ENCODE peak calls at places on chromosomes 7 and 10, in six cellular contexts. V is mesenchymal stem cell, Y is IMR-90, E is neuronal stem cell, J is H1, G is trophoblast cell. X is an unnamed sample.

GRCh38 chr10:69087600-69088470 is at the start of gene SRGN:
- DNase-seq in V (no peak), Y (peak; percentile 62), E (no peak), J (no peak), G (peak; percentile 41), X (no peak)

GRCh38 chr10:3740157-3740871 is 44.7 kb downstream of the KLF6 start:
- DNase-seq in V (peak; percentile 54), Y (peak; percentile 76), E (no peak), J (no peak), G (peak; percentile 68), X (no peak)

GRCh38 chr10:34343764-34344163 is 471.3 kb downstream of the PARD3 start:
- DNase-seq in V (no peak), Y (peak; percentile 41), E (no peak), J (no peak), G (no peak), X (no peak)

GRCh38 chr10:46530249-46531186 is 25.9 kb downstream of the GPRIN2 start:
- DNase-seq in V (peak; percentile 89), Y (peak; percentile 87), E (no peak), J (no peak), G (peak; percentile 98), X (no peak)

GRCh38 chr10:121596668-121597503 is 1.4 kb downstream of the FGFR2 start:
- DNase-seq in V (peak; percentile 42), Y (no peak), E (peak; percentile 66), J (peak; percentile 74), G (peak; percentile 28), X (peak; percentile 73)

GRCh38 chr10:105585753-105586152 is 944.7 kb downstream of the SORCS3 start:
- DNase-seq in V (peak; percentile 7), Y (peak; percentile 82), E (no peak), J (no peak), G (peak; percentile 11), X (no peak)

GRCh38 chr7:87028636-87029035 is 30.8 kb downstream of the ELAPOR2 start:
- DNase-seq in V (no peak), Y (no peak), E (no peak), J (no peak), G (no peak), X (no peak)

GRCh38 chr7:155426543-155427410 is 31.2 kb upstream of the EN2 start:
- DNase-seq in V (no peak), Y (no peak), E (no peak), J (no peak), G (no peak), X (no peak)

GRCh38 chr10:118422241-118422640 is 80.1 kb upstream of the FAM204A start:
- DNase-seq in V (no peak), Y (no peak), E (no peak), J (no peak), G (no peak), X (no peak)

GRCh38 chr7:12137283-12137682 is 73.8 kb upstream of the TMEM106B start:
- DNase-seq in V (peak; percentile 48), Y (no peak), E (no peak), J (no peak), G (no peak), X (no peak)

GRCh38 chr10:109773818-109774440 is 149.4 kb downstream of the XPNPEP1 start:
- DNase-seq in V (peak; percentile 35), Y (peak; percentile 43), E (peak; percentile 23), J (no peak), G (no peak), X (no peak)

GRCh38 chr10:74072503-74072902 is 74.6 kb downstream of the VCL start:
- DNase-seq in V (peak; percentile 62), Y (peak; percentile 59), E (no peak), J (no peak), G (no peak), X (no peak)

GRCh38 chr10:113524539-113525490 is 28.0 kb upstream of the HABP2 start:
- DNase-seq in V (peak; percentile 47), Y (no peak), E (no peak), J (no peak), G (peak; percentile 8), X (no peak)

GRCh38 chr10:28975891-28976471 is 298.7 kb downstream of the BAMBI start:
- DNase-seq in V (peak; percentile 20), Y (peak; percentile 36), E (peak; percentile 14), J (no peak), G (no peak), X (no peak)

GRCh38 chr10:78752708-78753107 is 316.1 kb upstream of the ZMIZ1 start:
- DNase-seq in V (peak; percentile 50), Y (peak; percentile 10), E (no peak), J (no peak), G (no peak), X (no peak)

GRCh38 chr10:7426349-7426748 is 15.5 kb upstream of the SFMBT2 start:
- DNase-seq in V (no peak), Y (no peak), E (no peak), J (no peak), G (peak; percentile 33), X (no peak)

GRCh38 chr7:137967143-137968018 is 34.5 kb downstream of the CREB3L2 start:
- DNase-seq in V (peak; percentile 68), Y (peak; percentile 80), E (no peak), J (no peak), G (peak; percentile 75), X (peak; percentile 36)

GRCh38 chr10:11898372-11899066 is 75.4 kb downstream of the PROSER2 start:
- DNase-seq in V (no peak), Y (peak; percentile 30), E (no peak), J (no peak), G (peak; percentile 97), X (peak; percentile 24)

GRCh38 chr10:58740620-58741369 is 228.1 kb downstream of the BICC1 start:
- DNase-seq in V (no peak), Y (no peak), E (no peak), J (no peak), G (no peak), X (no peak)

GRCh38 chr10:74145133-74145532 is 5.5 kb downstream of the AP3M1 start:
- DNase-seq in V (peak; percentile 77), Y (peak; percentile 89), E (no peak), J (no peak), G (no peak), X (no peak)

GRCh38 chr7:5361446-5362155 is 62.0 kb downstream of the TNRC18 start:
- DNase-seq in V (no peak), Y (no peak), E (no peak), J (no peak), G (no peak), X (no peak)
- H4K91ac ChIP-seq in V (no peak overlapping the region), Y (no peak overlapping the region), E (no peak overlapping the region), J (no peak overlapping the region), G (no peak overlapping the region), X (no peak overlapping the region)

GRCh38 chr7:116499168-116500070 is at the start of gene CAV2:
- DNase-seq in V (peak; percentile 67), Y (peak; percentile 48), E (peak; percentile 41), J (peak; percentile 69), G (peak; percentile 57), X (peak; percentile 72)
- H3K18ac ChIP-seq in V (peak within 1 kb of the TSS; percentile 94), Y (peak within 1 kb of the TSS; percentile 97), E (peak within 1 kb of the TSS; percentile 92), J (peak within 1 kb of the TSS; percentile 56), G (peak within 1 kb of the TSS; percentile 12), X (no peak within 1 kb of the TSS)

GRCh38 chr7:114784756-114785155 is 137.1 kb upstream of the MDFIC start:
- DNase-seq in V (no peak), Y (no peak), E (no peak), J (no peak), G (no peak), X (no peak)
- H4K91ac ChIP-seq in V (no peak overlapping the region), Y (no peak overlapping the region), E (no peak overlapping the region), J (no peak overlapping the region), G (no peak overlapping the region), X (no peak overlapping the region)

DNA sequence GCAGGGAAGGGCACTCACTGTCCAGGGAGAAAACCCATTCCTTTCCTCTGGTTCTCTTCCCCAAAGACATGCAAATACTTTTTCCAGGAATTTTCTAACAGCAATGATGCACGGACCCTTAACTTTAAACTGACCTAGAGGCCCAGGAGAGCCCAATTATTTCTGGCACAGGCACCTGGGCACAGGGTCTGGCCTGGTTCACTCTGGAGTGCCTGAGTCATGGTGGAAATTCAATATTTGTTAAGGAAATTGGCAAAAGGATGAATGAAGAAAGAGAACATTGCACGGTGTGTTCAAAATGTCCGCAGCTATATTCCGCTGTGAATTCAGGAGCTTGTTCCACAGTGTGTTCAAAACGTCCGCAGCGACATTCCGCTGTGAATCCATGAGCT is 72.2 kb upstream of the FAM20C start:
- DNase-seq in V (no peak), Y (no peak), E (no peak), J (no peak), G (no peak), X (no peak)
- H3K18ac ChIP-seq in V (peak overlapping the region; percentile 61), Y (no peak overlapping the region), E (peak overlapping the region; percentile 20), J (no peak overlapping the region), G (no peak overlapping the region), X (no peak overlapping the region)

GRCh38 chr7:68432585-68432984 is 1165.7 kb upstream of the AUTS2 start:
- DNase-seq in V (no peak), Y (no peak), E (no peak), J (no peak), G (no peak), X (no peak)
- H4K91ac ChIP-seq in V (no peak overlapping the region), Y (no peak overlapping the region), E (no peak overlapping the region), J (no peak overlapping the region), G (no peak overlapping the region), X (no peak overlapping the region)